ENCODE peak calls at places on chromosomes 6 and 20, in four cellular contexts. Z is tibial artery; J is CD8-positive, alpha-beta T cell; R is stimulated activated CD4-positive, alpha-beta T cell treated with anti-CD3 and anti-CD28 coated beads, Interleukin-1b, Interleukin-23, amount 100 ng/mL, for 24 hours. N is an unnamed sample.

GRCh38 chr6:139124887-139125672 is 9.8 kb upstream of the HECA start:
- DNase-seq in R (peak), J (peak), Z (peak), N (peak)

GRCh38 chr20:49713779-49714712 is at the start of gene B4GALT5:
- DNase-seq in Z (peak), R (peak), J (peak), N (peak)

GRCh38 chr20:21089421-21089820 is 16.7 kb downstream of the LINC00237 start:
- DNase-seq in J (no peak), R (no peak), Z (no peak), N (no peak)

GRCh38 chr6:68634503-68635411 is at the start of gene ADGRB3:
- DNase-seq in J (peak), R (peak), Z (peak), N (no peak)

GRCh38 chr20:13009682-13010406 is 1.1 kb downstream of the SPTLC3 start:
- DNase-seq in Z (peak), J (no peak), R (no peak), N (no peak)

GRCh38 chr20:23366384-23366783 is 4.4 kb downstream of the GZF1 start:
- DNase-seq in Z (no peak), J (no peak), R (no peak), N (no peak)

GRCh38 chr20:19662638-19662995 is 95.4 kb upstream of the RIN2 start:
- DNase-seq in Z (no peak), J (no peak), R (no peak), N (no peak)

GRCh38 chr20:61387204-61387958 is 135.3 kb downstream of the CDH4 start:
- DNase-seq in R (peak), J (no peak), Z (no peak), N (no peak)

GRCh38 chr6:107618672-107619071 is 128.8 kb downstream of the SOBP start:
- DNase-seq in J (peak), R (peak), Z (no peak), N (peak)

GRCh38 chr6:130794686-130795085 is 32.5 kb upstream of the SMLR1 start:
- DNase-seq in R (no peak), Z (no peak), J (no peak), N (no peak)

GRCh38 chr20:17614176-17614811 is 44.4 kb downstream of the DSTN start:
- DNase-seq in Z (peak), R (no peak), J (no peak), N (no peak)

N was measured in effector CD4-positive, alpha-beta T cell.